ENCODE peak calls at places on chromosomes 6 and 20, in ten cellular contexts. F is thoracic aorta; V is astrocyte; B is bronchial epithelial cell; U is CD4-positive, alpha-beta T cell; Z is HL-60; C is psoas muscle; W is esophagus squamous epithelium; A is AG10803; S is B cell. T is an unnamed sample.
A peak's percentile ranks its signal among the peaks of the same experiment; 100 is the strongest.

GRCh38 chr6:118542184-118542952 is 5.7 kb upstream of the PLN start:
- DNase-seq in V (peak; percentile 99), F (no peak), A (peak; percentile 94), U (no peak), C (no peak), Z (no peak), S (no peak), W (no peak), B (peak; percentile 37), T (no peak)

GRCh38 chr20:24017160-24017761 is 28.7 kb upstream of the GGTLC1 start:
- DNase-seq in U (no peak), A (no peak), B (peak; percentile 83), F (no peak), W (no peak), Z (no peak), S (no peak), V (no peak), C (no peak), T (no peak)

GRCh38 chr6:142258757-142259156 is 43.0 kb upstream of the ADGRG6 start:
- DNase-seq in S (no peak), V (no peak), U (no peak), Z (no peak), F (no peak), A (no peak), B (no peak), C (no peak), W (no peak), T (no peak)

GRCh38 chr6:26223213-26223612 is 136.0 kb downstream of the HFE start:
- DNase-seq in W (no peak), C (no peak), Z (no peak), A (no peak), V (no peak), S (no peak), U (no peak), B (peak; percentile 17), F (no peak), T (no peak)

GRCh38 chr20:60389441-60389840 is 431.2 kb downstream of the CDH26 start:
- DNase-seq in Z (no peak), B (no peak), V (no peak), S (no peak), U (no peak), C (no peak), A (no peak), F (no peak), W (no peak), T (no peak)

GRCh38 chr6:10558575-10558974 is 37.4 kb downstream of the GCNT2 start:
- DNase-seq in F (no peak), Z (no peak), A (no peak), W (no peak), S (no peak), C (no peak), V (no peak), B (no peak), U (no peak), T (no peak)

GRCh38 chr6:44664716-44665115 is 277.2 kb downstream of the CDC5L start:
- DNase-seq in W (no peak), S (peak; percentile 25), B (no peak), U (no peak), F (no peak), V (peak; percentile 69), A (peak; percentile 53), C (no peak), Z (no peak), T (no peak)

GRCh38 chr6:157368359-157369049 is 12.5 kb upstream of the ZDHHC14 start:
- DNase-seq in V (no peak), U (no peak), C (no peak), S (no peak), Z (no peak), F (no peak), W (no peak), B (no peak), A (no peak), T (no peak)

GRCh38 chr20:17036546-17036945 is 190.3 kb upstream of the PCSK2 start:
- DNase-seq in B (no peak), C (no peak), W (no peak), Z (no peak), U (no peak), V (peak; percentile 38), S (no peak), A (peak; percentile 8), F (no peak), T (no peak)

GRCh38 chr6:33914519-33915120 is 110.8 kb upstream of the MLN start:
- DNase-seq in S (peak; percentile 60), F (no peak), A (no peak), Z (peak; percentile 28), B (no peak), U (peak; percentile 24), W (no peak), C (no peak), V (no peak), T (no peak)

GRCh38 chr20:17759449-17759848 is 59.7 kb downstream of the BANF2 start:
- DNase-seq in Z (no peak), S (no peak), F (no peak), C (no peak), A (no peak), U (no peak), W (no peak), B (no peak), V (no peak), T (no peak)

GRCh38 chr6:30672445-30673253 is at the start of gene DHX16:
- DNase-seq in S (peak; percentile 95), V (peak; percentile 98), Z (peak; percentile 95), F (peak; percentile 91), C (peak; percentile 97), A (peak; percentile 99), U (peak; percentile 85), B (peak; percentile 95), W (peak; percentile 71), T (peak; percentile 88)

GRCh38 chr6:30664994-30665767 is 7.6 kb downstream of the DHX16 start:
- DNase-seq in Z (no peak), W (no peak), V (no peak), B (no peak), S (no peak), A (no peak), U (no peak), C (peak; percentile 36), F (no peak), T (no peak)

GRCh38 chr6:30676660-30677270 is 4.0 kb upstream of the DHX16 start:
- DNase-seq in S (no peak), Z (no peak), F (no peak), C (no peak), W (no peak), V (no peak), U (no peak), A (no peak), B (no peak), T (no peak)

GRCh38 chr6:30670760-30671527 is 1.9 kb downstream of the DHX16 start:
- DNase-seq in V (no peak), U (no peak), B (no peak), A (no peak), Z (no peak), F (no peak), W (no peak), S (no peak), C (no peak), T (no peak)
- TF ChIP-seq CTCF in V (peak; percentile 25), U (no peak), B (peak; percentile 4), A (peak; percentile 31), Z (no peak), F (no peak), W (no peak), S (no peak), C (no peak), T (no peak)

GRCh38 chr20:10051185-10051584 is 16.4 kb downstream of the ANKEF1 start:
- DNase-seq in S (no peak), A (no peak), W (no peak), F (no peak), B (no peak), U (no peak), V (no peak), C (no peak), Z (no peak), T (no peak)

DNA sequence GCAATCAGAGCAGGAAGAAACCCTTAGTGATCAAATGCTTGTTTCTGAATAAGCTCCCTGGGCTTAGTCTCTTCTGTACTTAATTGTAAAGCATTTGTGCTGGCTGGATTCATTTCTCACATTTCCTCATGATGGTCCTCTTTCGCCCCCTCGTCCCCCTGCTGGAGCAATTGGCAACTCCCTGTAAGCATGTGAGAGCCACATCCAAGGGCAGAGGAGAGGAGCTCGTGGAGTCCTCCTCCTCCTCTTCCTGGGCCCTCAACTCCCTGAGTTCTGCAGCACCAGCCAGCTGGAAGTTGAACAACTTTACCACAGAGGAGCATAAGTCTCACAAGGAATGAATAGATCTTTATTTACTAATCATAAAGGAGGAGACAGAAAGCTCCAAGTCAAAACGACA is 12.6 kb downstream of the ANKEF1 start:
- DNase-seq in A (no peak), S (no peak), W (no peak), F (no peak), V (no peak), U (no peak), C (no peak), B (no peak), Z (no peak), T (no peak)
- TF ChIP-seq CTCF in A (no peak), S (no peak), W (no peak), F (no peak), V (peak; percentile 3), U (no peak), C (no peak), B (peak; percentile 9), Z (no peak), T (no peak)

DNA sequence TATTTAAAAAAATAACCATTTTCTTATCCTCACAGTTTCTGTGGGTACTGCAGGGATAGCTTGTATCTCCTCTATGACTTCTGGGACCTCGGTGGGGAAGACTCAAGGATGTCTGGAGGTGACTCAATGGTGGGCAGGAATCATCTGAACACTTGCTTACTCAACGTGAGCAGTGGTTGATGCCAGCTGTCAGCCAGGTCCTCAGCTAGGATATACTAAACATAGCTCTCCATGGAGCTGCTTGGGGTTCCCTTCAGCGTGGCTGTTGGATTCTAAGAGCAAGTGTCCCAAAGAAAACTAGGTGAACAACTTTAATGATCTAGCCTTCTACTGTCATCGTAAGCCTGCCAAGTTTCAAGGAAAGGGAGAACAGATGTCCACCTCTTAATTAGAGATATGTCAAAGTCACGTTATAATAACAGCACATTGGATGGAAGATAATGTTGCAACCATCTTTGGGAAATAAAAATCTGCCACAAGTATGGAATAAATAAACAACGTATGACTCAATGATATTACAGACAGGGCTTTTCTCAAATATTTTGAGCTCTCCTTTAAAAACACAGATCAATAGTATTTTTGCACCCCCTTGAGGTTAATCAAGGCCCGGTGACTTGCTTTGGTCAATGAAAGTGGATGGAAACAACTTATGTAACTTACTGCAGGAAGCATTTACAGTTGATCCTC is 6.8 kb upstream of the HEBP2 start:
- DNase-seq in U (no peak), Z (no peak), F (no peak), S (no peak), V (no peak), C (no peak), B (no peak), A (peak; percentile 32), W (no peak), T (no peak)
- TF ChIP-seq CTCF in U (no peak), Z (no peak), F (no peak), S (no peak), V (no peak), C (no peak), B (no peak), A (no peak), W (no peak), T (no peak)

DNA sequence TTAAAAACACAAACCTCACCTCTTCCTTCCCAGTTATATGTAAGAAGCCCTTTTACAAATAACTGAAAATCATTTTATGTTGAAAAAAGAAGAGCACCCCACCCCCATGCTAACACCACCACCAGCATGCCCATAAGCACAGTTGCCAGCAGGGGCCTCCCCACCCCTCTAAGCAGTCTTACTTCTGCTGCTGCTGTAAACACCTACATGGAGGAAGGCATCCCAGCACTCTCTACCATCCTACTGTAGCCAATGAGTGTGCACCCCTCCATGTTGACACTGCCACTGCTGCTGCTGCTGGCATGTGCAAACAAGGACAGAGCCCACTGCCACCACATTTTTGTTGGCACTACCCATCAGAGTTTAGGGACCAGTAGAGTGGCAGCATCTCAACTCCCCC is 49.6 kb upstream of the PHIP start:
- DNase-seq in C (no peak), W (no peak), A (no peak), V (no peak), U (no peak), F (no peak), S (no peak), B (no peak), Z (no peak), T (no peak)
- TF ChIP-seq CTCF in C (no peak), W (no peak), A (no peak), V (no peak), U (no peak), F (no peak), S (no peak), B (no peak), Z (no peak), T (no peak)

T was measured in CD14-positive monocyte.